ENCODE peak calls at places on chromosomes 1 and 21, in four cellular contexts. U, T, L and X are unnamed samples.

GRCh38 chr1:74343191-74343590 is 108.0 kb downstream of the TNNI3K start:
- DNase-seq in L (no peak), T (no peak), U (no peak), X (no peak)

GRCh38 chr1:101652476-101652875 is 344.2 kb downstream of the OLFM3 start:
- DNase-seq in U (no peak), T (no peak), L (peak; percentile 3), X (no peak)

GRCh38 chr1:77342745-77343144 is 60.9 kb downstream of the AK5 start:
- DNase-seq in U (no peak), L (no peak), T (no peak), X (no peak)

GRCh38 chr1:200336111-200336845 is 73.6 kb downstream of the ZNF281 start:
- DNase-seq in T (no peak), L (peak; percentile 50), U (no peak), X (no peak)

GRCh38 chr1:110235839-110236682 is 25.9 kb downstream of the KCNC4 start:
- DNase-seq in L (peak; percentile 92), U (no peak), T (no peak), X (no peak)

GRCh38 chr1:71610489-71610888 is 529.7 kb upstream of the ZRANB2 start:
- DNase-seq in U (no peak), L (no peak), T (no peak), X (no peak)

GRCh38 chr1:155967410-155968400 is 10.6 kb downstream of the ARHGEF2 start:
- DNase-seq in U (no peak), T (no peak), L (no peak), X (peak; percentile 48)

GRCh38 chr1:82597620-82598019 is 796.9 kb downstream of the ADGRL2 start:
- DNase-seq in L (no peak), U (no peak), T (no peak), X (no peak)

GRCh38 chr1:172401907-172402306 is 18.6 kb upstream of the C1orf105 start:
- DNase-seq in T (no peak), L (no peak), U (no peak), X (peak; percentile 32)

GRCh38 chr1:65431111-65431705 is 10.7 kb downstream of the LEPR start:
- DNase-seq in L (no peak), U (no peak), T (no peak), X (peak; percentile 33)

GRCh38 chr1:186577201-186577600 is 103.0 kb downstream of the PTGS2 start:
- DNase-seq in T (no peak), U (no peak), L (peak; percentile 66), X (no peak)

GRCh38 chr1:13661539-13661938 is 38.4 kb upstream of the PRDM2 start:
- DNase-seq in L (no peak), T (no peak), U (no peak), X (no peak)

GRCh38 chr1:26274801-26275425 is 5.0 kb upstream of the SH3BGRL3 start:
- DNase-seq in T (no peak), U (no peak), L (peak; percentile 73), X (no peak)
- H3K4me1 ChIP-seq in T (peaks cover 44% of the 10 kb centered on the region), U (peaks cover 45% of the 10 kb centered on the region), L (peaks cover 59% of the 10 kb centered on the region), X (peaks cover 43% of the 10 kb centered on the region)

DNA sequence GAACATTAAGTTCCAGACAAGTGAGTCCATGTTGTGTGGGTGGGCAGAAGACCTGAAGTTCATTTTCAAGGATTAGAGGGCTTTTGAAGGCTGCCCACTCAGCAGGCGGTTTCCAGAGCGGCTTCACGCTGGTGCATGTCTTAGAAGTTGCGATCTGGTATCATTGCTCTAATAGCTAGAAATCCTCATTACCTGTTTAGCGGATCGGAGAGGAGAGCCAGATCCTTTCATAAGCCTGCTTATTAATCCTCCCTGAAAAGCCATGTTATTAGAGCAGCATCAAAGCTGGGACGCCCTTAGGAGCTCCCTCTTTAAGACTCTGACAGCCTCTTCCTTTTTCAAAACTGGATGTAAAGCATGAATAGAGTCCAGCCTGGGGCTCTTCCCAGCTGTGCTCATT is 13.8 kb upstream of the CTSE start:
- DNase-seq in T (no peak), U (no peak), L (no peak), X (no peak)
- H3K27me3 ChIP-seq in T (no peaks in the 10 kb centered on the region), U (no peaks in the 10 kb centered on the region), L (no peaks in the 10 kb centered on the region), X (no peaks in the 10 kb centered on the region)

DNA sequence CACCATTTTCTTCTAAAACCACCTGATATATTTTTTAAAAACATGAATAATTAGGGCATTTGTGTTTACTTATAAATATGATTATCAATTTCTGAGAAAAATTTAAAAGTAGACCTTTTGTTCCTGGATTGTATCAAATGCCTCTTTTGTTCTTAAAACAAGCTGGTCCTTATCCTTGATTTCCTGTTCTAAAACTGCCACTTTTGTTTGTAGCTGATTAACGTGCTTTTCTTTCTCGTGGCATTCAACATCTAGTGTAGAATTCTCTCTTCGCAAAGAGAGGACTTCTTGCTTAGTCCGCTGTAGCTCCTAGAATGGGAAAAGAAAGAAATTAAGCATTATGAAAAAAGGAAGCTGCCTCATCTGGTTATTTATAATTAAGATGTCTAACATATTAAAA is 25.0 kb downstream of the SASS6 start:
- DNase-seq in T (no peak), L (no peak), U (no peak), X (no peak)
- H3K36me3 ChIP-seq in T (peaks cover 4% of the 10 kb centered on the region), L (peaks cover 34% of the 10 kb centered on the region), U (no peaks in the 10 kb centered on the region), X (no peaks in the 10 kb centered on the region)

DNA sequence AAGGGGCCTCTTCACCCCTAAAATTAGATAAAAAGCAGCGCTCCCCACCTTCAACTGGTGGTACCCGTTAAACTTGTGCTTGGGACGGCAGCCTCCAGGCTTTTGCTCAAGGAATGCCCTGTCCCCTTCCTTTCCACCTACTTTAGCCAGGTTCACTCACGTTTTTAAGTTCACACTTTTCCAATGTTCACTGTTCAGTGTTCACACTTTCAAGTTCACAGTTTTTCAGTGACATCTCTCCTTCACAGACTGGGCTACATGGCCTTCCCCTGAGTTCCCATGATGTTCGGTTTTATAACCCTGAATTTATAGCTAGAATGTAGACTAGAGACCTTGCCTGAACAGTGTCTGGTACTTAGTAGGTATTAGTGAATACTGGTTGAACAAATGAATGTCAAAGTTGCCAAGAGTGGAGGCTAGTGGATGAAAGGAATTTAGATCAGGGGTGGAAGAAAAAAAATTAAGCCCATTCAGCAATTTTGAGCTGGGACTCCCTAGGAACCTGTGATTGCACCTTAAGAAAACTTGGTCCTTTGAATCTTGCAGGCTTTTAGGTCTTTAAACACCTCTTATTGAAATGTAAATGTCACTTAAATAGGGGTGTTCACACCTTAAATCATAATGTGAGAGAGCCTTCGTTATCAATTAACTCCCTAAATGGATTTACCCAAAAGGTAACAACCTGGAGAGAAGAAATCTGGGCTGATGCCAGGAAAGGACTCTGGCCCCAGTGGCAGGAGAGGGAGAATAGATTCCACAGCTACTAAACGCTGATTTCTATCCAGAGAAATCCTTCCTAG is 12.3 kb downstream of the BTG2 start:
- DNase-seq in U (no peak), T (no peak), L (no peak), X (no peak)
- H3K4me1 ChIP-seq in U (peaks cover 55% of the 10 kb centered on the region), T (peaks cover 48% of the 10 kb centered on the region), L (peaks cover 3% of the 10 kb centered on the region), X (peaks cover 35% of the 10 kb centered on the region)

DNA sequence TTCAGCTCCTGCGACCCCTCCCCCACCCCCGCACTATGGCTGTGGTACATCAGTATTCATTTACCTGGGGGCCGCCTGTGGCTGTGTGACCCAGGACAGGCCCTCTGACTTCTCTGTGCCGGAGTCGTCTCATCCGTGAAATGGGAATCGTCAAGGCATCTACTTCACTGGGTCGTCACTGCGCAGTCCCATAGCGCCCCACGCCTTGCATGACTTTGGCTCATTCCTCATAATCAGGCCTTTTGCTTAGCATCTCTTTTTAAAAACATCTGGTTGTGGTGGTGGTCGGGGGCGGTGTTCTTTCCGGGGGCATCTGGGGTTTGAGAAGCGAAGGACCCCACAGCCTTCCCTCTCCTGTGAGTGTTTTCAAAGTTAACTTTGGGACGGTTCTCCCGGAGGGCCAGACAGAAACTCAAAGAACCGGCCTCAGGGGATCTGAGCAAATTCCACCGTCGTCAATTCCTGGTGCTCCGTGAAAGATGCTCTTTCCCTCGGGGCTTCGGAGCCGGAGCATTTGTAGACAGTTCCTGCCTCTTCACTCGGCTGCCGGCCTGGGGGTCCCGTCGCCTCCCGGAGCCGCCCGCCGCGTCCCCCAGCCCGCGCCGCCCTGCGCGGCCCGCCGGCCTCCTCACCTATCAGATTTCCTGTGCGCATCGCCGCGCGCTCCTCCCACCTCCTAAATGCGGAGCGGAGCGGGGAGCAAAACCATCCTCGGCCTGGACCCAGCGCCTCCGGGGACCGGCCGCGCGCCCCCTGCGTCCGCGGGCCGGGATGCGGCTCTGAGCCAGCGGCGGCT is at the start of gene B3GALT5:
- DNase-seq in U (no peak), T (no peak), L (no peak), X (no peak)
- H3K27me3 ChIP-seq in U (no peaks in the 10 kb centered on the region), T (peaks cover 8% of the 10 kb centered on the region), L (peaks cover 4% of the 10 kb centered on the region), X (no peaks in the 10 kb centered on the region)

GRCh38 chr1:30934613-30935012 is 26.1 kb upstream of the SDC3 start:
- DNase-seq in T (no peak), L (peak; percentile 70), U (no peak), X (no peak)

GRCh38 chr1:30936541-30937171 is 28.1 kb upstream of the SDC3 start:
- DNase-seq in T (no peak), L (no peak), U (no peak), X (no peak)

GRCh38 chr1:30942326-30942978 is 33.9 kb upstream of the SDC3 start:
- DNase-seq in L (no peak), U (no peak), T (no peak), X (no peak)

DNA sequence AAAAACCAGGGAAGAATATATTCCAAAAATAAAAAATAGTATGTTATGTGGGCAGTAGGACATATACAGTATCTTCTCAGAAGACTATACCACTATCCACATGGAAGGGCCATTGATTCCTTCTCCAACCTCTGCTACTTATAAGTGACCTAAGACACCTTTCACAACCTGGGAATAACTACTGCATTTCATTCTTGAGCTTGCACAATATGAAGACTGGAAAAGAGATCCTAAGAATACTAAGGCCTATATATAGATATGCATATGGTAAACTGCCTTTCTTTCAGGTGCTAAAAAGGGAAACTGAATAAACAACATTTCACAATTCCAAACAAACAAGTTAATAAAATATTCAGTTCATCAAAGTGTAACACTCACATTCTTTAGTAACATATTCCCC is 32.0 kb upstream of the SDC3 start:
- DNase-seq in U (no peak), L (no peak), T (no peak), X (no peak)
- H3K36me3 ChIP-seq in U (peaks cover 54% of the 10 kb centered on the region), L (peaks cover 46% of the 10 kb centered on the region), T (peaks cover 41% of the 10 kb centered on the region), X (peaks cover 88% of the 10 kb centered on the region)